ENCODE peak calls at places on chromosomes 13 and 19, in nine cellular contexts. X, M, C, V, K, I, J, Q and N are unnamed samples.

GRCh38 chr13:49279885-49280284 is 32.2 kb downstream of the CDADC1 start:
- DNase-seq in X (no peak), M (no peak), C (no peak), V (no peak), K (no peak), I (no peak), J (no peak), Q (no peak), N (no peak)

GRCh38 chr19:44762033-44762432 is 13.5 kb downstream of the BCL3 start:
- DNase-seq in X (no peak), M (no peak), C (no peak), V (no peak), K (no peak), I (no peak), J (no peak), Q (no peak), N (no peak)

GRCh38 chr19:30266687-30267086 is 105.5 kb upstream of the ZNF536 start:
- DNase-seq in X (no peak), M (no peak), C (no peak), V (no peak), K (no peak), I (no peak), J (no peak), Q (no peak), N (no peak)

GRCh38 chr13:50596776-50597203 is 246.7 kb downstream of the DLEU7 start:
- DNase-seq in X (no peak), M (peak), C (no peak), V (no peak), K (no peak), I (no peak), J (no peak), Q (peak), N (no peak)

GRCh38 chr13:37023871-37024270 is 23.3 kb downstream of the EXOSC8 start:
- DNase-seq in X (no peak), M (no peak), C (no peak), V (no peak), K (no peak), I (peak), J (no peak), Q (no peak), N (no peak)

GRCh38 chr13:68481130-68481529 is 1251.0 kb upstream of the PCDH9 start:
- DNase-seq in X (no peak), M (no peak), C (no peak), V (no peak), K (no peak), I (no peak), J (no peak), Q (no peak), N (no peak)

GRCh38 chr13:22483276-22483675 is 697.5 kb upstream of the SGCG start:
- DNase-seq in X (no peak), M (no peak), C (no peak), V (no peak), K (no peak), I (no peak), J (no peak), Q (no peak), N (no peak)

GRCh38 chr19:15575406-15575805 is 39.6 kb upstream of the CYP4F8 start:
- DNase-seq in X (no peak), M (no peak), C (no peak), V (no peak), K (no peak), I (no peak), J (no peak), Q (no peak), N (no peak)

GRCh38 chr19:40616178-40616577 is 15.0 kb downstream of the LTBP4 start:
- DNase-seq in X (no peak), M (no peak), C (no peak), V (no peak), K (no peak), I (no peak), J (no peak), Q (no peak), N (no peak)

GRCh38 chr13:104296301-104296700 is 1230.1 kb upstream of the SLC10A2 start:
- DNase-seq in X (no peak), M (no peak), C (no peak), V (no peak), K (no peak), I (no peak), J (no peak), Q (peak), N (no peak)

GRCh38 chr13:44660050-44660449 is 83.9 kb upstream of the TSC22D1 start:
- DNase-seq in X (no peak), M (no peak), C (no peak), V (no peak), K (no peak), I (no peak), J (no peak), Q (no peak), N (no peak)

GRCh38 chr19:19062454-19063182 is 1.2 kb upstream of the SLC25A42 start:
- DNase-seq in X (no peak), M (no peak), C (no peak), V (peak), K (no peak), I (no peak), J (no peak), Q (peak), N (peak)

GRCh38 chr19:50465986-50466771 is 10.1 kb upstream of the EMC10 start:
- DNase-seq in X (no peak), M (peak), C (no peak), V (no peak), K (peak), I (peak), J (no peak), Q (peak), N (peak)

GRCh38 chr13:60431108-60431700 is 34.2 kb downstream of the TDRD3 start:
- DNase-seq in X (peak), M (peak), C (no peak), V (peak), K (peak), I (peak), J (no peak), Q (no peak), N (no peak)

GRCh38 chr19:20044663-20045062 is 5.4 kb upstream of the ZNF682 start:
- DNase-seq in X (no peak), M (no peak), C (no peak), V (no peak), K (peak), I (no peak), J (no peak), Q (no peak), N (no peak)

GRCh38 chr13:100195568-100195967 is 106.7 kb downstream of the PCCA start:
- DNase-seq in X (no peak), M (no peak), C (no peak), V (no peak), K (no peak), I (no peak), J (no peak), Q (no peak), N (no peak)

GRCh38 chr13:104006625-104007061 is 940.4 kb upstream of the SLC10A2 start:
- DNase-seq in X (no peak), M (no peak), C (no peak), V (no peak), K (no peak), I (no peak), J (no peak), Q (peak), N (no peak)

GRCh38 chr19:37635076-37636056 is 19.9 kb downstream of the ZFP30 start:
- DNase-seq in X (no peak), M (no peak), C (no peak), V (no peak), K (no peak), I (no peak), J (no peak), Q (no peak), N (no peak)

GRCh38 chr13:106796280-106797047 is 228.5 kb upstream of the ARGLU1 start:
- DNase-seq in X (no peak), M (peak), C (no peak), V (no peak), K (peak), I (no peak), J (no peak), Q (no peak), N (no peak)

GRCh38 chr13:52695856-52696255 is 43.2 kb downstream of the SUGT1 start:
- DNase-seq in X (no peak), M (no peak), C (no peak), V (no peak), K (no peak), I (no peak), J (no peak), Q (no peak), N (no peak)

GRCh38 chr19:33621811-33622504 is at the start of gene CHST8:
- DNase-seq in X (peak), M (no peak), C (no peak), V (no peak), K (peak), I (peak), J (no peak), Q (peak), N (no peak)

GRCh38 chr13:24923305-24923640 is 159.3 kb downstream of the RNF17 start:
- DNase-seq in X (no peak), M (peak), C (no peak), V (no peak), K (no peak), I (peak), J (no peak), Q (no peak), N (no peak)

GRCh38 chr19:1019616-1019961 is 1.3 kb downstream of the TMEM259 start:
- DNase-seq in X (no peak), M (no peak), C (no peak), V (no peak), K (no peak), I (no peak), J (no peak), Q (no peak), N (peak)

GRCh38 chr13:100115693-100116254 is 26.9 kb downstream of the PCCA start:
- DNase-seq in X (no peak), M (no peak), C (no peak), V (no peak), K (no peak), I (no peak), J (no peak), Q (no peak), N (no peak)

GRCh38 chr13:110445183-110445582 is 116.3 kb downstream of the RAB20 start:
- DNase-seq in X (no peak), M (no peak), C (no peak), V (no peak), K (no peak), I (no peak), J (no peak), Q (no peak), N (no peak)

GRCh38 chr13:74550039-74550438 is 415.8 kb upstream of the KLF12 start:
- DNase-seq in X (no peak), M (no peak), C (no peak), V (no peak), K (no peak), I (no peak), J (no peak), Q (no peak), N (no peak)

GRCh38 chr13:26019881-26020535 is 31.8 kb downstream of the SHISA2 start:
- DNase-seq in X (no peak), M (no peak), C (no peak), V (no peak), K (no peak), I (no peak), J (no peak), Q (no peak), N (no peak)

GRCh38 chr13:26456578-26457119 is 100.8 kb upstream of the WASF3 start:
- DNase-seq in X (no peak), M (no peak), C (no peak), V (no peak), K (no peak), I (no peak), J (no peak), Q (no peak), N (no peak)

GRCh38 chr19:32870981-32871451 is 1.4 kb upstream of the SLC7A9 start:
- DNase-seq in X (no peak), M (no peak), C (no peak), V (no peak), K (no peak), I (no peak), J (no peak), Q (no peak), N (no peak)